ENCODE peak calls at places on chromosomes 6 and 20, in ten cellular contexts. One of them, this sample, is unnamed.

GRCh38 chr6:21886601-21887091 is 293.1 kb downstream of the SOX4 start:
- DNase-seq in NCI-H1105 treated with DMSO at 0.1 percent for 48 hours: no peak
- DNase-seq in NCI-H748 treated with DMSO at 0.1 percent for 48 hours: no peak
- DNase-seq in caudate nucleus: no peak
- DNase-seq in cardiac septum: no peak
- DNase-seq in amniotic epithelial cell: peak; percentile 67
- DNase-seq in nucleus accumbens: no peak
- DNase-seq in activated T-cell treated with anti-CD3 and anti-CD28 coated beads for 1 hour: no peak
- DNase-seq in activated CD8-positive, alpha-beta memory T cell treated with anti-CD3 and anti-CD28 coated beads for 1 hour: no peak
- DNase-seq in suprapubic skin: no peak
- DNase-seq in this sample: no peak

GRCh38 chr6:111871725-111872520 is 1.3 kb downstream of the FYN start:
- DNase-seq in amniotic epithelial cell: no peak
- DNase-seq in NCI-H1105 treated with DMSO at 0.1 percent for 48 hours: peak; percentile 63
- DNase-seq in activated CD8-positive, alpha-beta memory T cell treated with anti-CD3 and anti-CD28 coated beads for 1 hour: no peak
- DNase-seq in nucleus accumbens: peak; percentile 22
- DNase-seq in caudate nucleus: peak; percentile 30
- DNase-seq in NCI-H748 treated with DMSO at 0.1 percent for 48 hours: peak; percentile 79
- DNase-seq in suprapubic skin: no peak
- DNase-seq in activated T-cell treated with anti-CD3 and anti-CD28 coated beads for 1 hour: no peak
- DNase-seq in cardiac septum: peak; percentile 66
- DNase-seq in this sample: peak; percentile 75

GRCh38 chr20:23684261-23684660 is 4.6 kb downstream of the CST4 start:
- DNase-seq in amniotic epithelial cell: no peak
- DNase-seq in activated T-cell treated with anti-CD3 and anti-CD28 coated beads for 1 hour: no peak
- DNase-seq in activated CD8-positive, alpha-beta memory T cell treated with anti-CD3 and anti-CD28 coated beads for 1 hour: no peak
- DNase-seq in nucleus accumbens: no peak
- DNase-seq in NCI-H1105 treated with DMSO at 0.1 percent for 48 hours: no peak
- DNase-seq in cardiac septum: peak; percentile 50
- DNase-seq in suprapubic skin: no peak
- DNase-seq in NCI-H748 treated with DMSO at 0.1 percent for 48 hours: no peak
- DNase-seq in caudate nucleus: no peak
- DNase-seq in this sample: no peak

GRCh38 chr6:136334465-136334846 is 44.8 kb upstream of the BCLAF1 start:
- DNase-seq in suprapubic skin: no peak
- DNase-seq in caudate nucleus: no peak
- DNase-seq in activated T-cell treated with anti-CD3 and anti-CD28 coated beads for 1 hour: no peak
- DNase-seq in NCI-H1105 treated with DMSO at 0.1 percent for 48 hours: no peak
- DNase-seq in activated CD8-positive, alpha-beta memory T cell treated with anti-CD3 and anti-CD28 coated beads for 1 hour: no peak
- DNase-seq in NCI-H748 treated with DMSO at 0.1 percent for 48 hours: no peak
- DNase-seq in amniotic epithelial cell: no peak
- DNase-seq in nucleus accumbens: no peak
- DNase-seq in cardiac septum: no peak
- DNase-seq in this sample: peak; percentile 57

GRCh38 chr6:56536536-56536935 is 106.2 kb downstream of the DST start:
- DNase-seq in amniotic epithelial cell: peak; percentile 59
- DNase-seq in nucleus accumbens: no peak
- DNase-seq in cardiac septum: no peak
- DNase-seq in activated T-cell treated with anti-CD3 and anti-CD28 coated beads for 1 hour: no peak
- DNase-seq in caudate nucleus: no peak
- DNase-seq in activated CD8-positive, alpha-beta memory T cell treated with anti-CD3 and anti-CD28 coated beads for 1 hour: no peak
- DNase-seq in suprapubic skin: no peak
- DNase-seq in NCI-H748 treated with DMSO at 0.1 percent for 48 hours: no peak
- DNase-seq in NCI-H1105 treated with DMSO at 0.1 percent for 48 hours: no peak
- DNase-seq in this sample: no peak

GRCh38 chr6:127641905-127642304 is 64.9 kb downstream of the C6orf58 start:
- DNase-seq in caudate nucleus: peak; percentile 1
- DNase-seq in suprapubic skin: no peak
- DNase-seq in amniotic epithelial cell: peak; percentile 30
- DNase-seq in NCI-H748 treated with DMSO at 0.1 percent for 48 hours: peak; percentile 23
- DNase-seq in nucleus accumbens: no peak
- DNase-seq in activated CD8-positive, alpha-beta memory T cell treated with anti-CD3 and anti-CD28 coated beads for 1 hour: no peak
- DNase-seq in cardiac septum: no peak
- DNase-seq in NCI-H1105 treated with DMSO at 0.1 percent for 48 hours: peak; percentile 21
- DNase-seq in activated T-cell treated with anti-CD3 and anti-CD28 coated beads for 1 hour: no peak
- DNase-seq in this sample: no peak

GRCh38 chr6:47967843-47968242 is 143.2 kb downstream of the PTCHD4 start:
- DNase-seq in suprapubic skin: no peak
- DNase-seq in cardiac septum: no peak
- DNase-seq in nucleus accumbens: no peak
- DNase-seq in NCI-H1105 treated with DMSO at 0.1 percent for 48 hours: no peak
- DNase-seq in caudate nucleus: no peak
- DNase-seq in activated T-cell treated with anti-CD3 and anti-CD28 coated beads for 1 hour: no peak
- DNase-seq in amniotic epithelial cell: no peak
- DNase-seq in activated CD8-positive, alpha-beta memory T cell treated with anti-CD3 and anti-CD28 coated beads for 1 hour: no peak
- DNase-seq in NCI-H748 treated with DMSO at 0.1 percent for 48 hours: no peak
- DNase-seq in this sample: no peak

GRCh38 chr6:132085731-132086130 is 134.6 kb upstream of the CCN2 start:
- DNase-seq in NCI-H1105 treated with DMSO at 0.1 percent for 48 hours: no peak
- DNase-seq in nucleus accumbens: no peak
- DNase-seq in amniotic epithelial cell: no peak
- DNase-seq in activated T-cell treated with anti-CD3 and anti-CD28 coated beads for 1 hour: no peak
- DNase-seq in cardiac septum: peak; percentile 56
- DNase-seq in caudate nucleus: no peak
- DNase-seq in NCI-H748 treated with DMSO at 0.1 percent for 48 hours: no peak
- DNase-seq in activated CD8-positive, alpha-beta memory T cell treated with anti-CD3 and anti-CD28 coated beads for 1 hour: no peak
- DNase-seq in suprapubic skin: no peak
- DNase-seq in this sample: no peak

GRCh38 chr6:80094017-80094416 is 12.5 kb upstream of the BCKDHB start:
- DNase-seq in caudate nucleus: no peak
- DNase-seq in NCI-H748 treated with DMSO at 0.1 percent for 48 hours: no peak
- DNase-seq in suprapubic skin: no peak
- DNase-seq in activated CD8-positive, alpha-beta memory T cell treated with anti-CD3 and anti-CD28 coated beads for 1 hour: no peak
- DNase-seq in NCI-H1105 treated with DMSO at 0.1 percent for 48 hours: peak; percentile 56
- DNase-seq in nucleus accumbens: no peak
- DNase-seq in cardiac septum: no peak
- DNase-seq in activated T-cell treated with anti-CD3 and anti-CD28 coated beads for 1 hour: no peak
- DNase-seq in amniotic epithelial cell: peak; percentile 19
- DNase-seq in this sample: no peak

GRCh38 chr6:109379706-109380105 is 2.6 kb downstream of the CD164 start:
- DNase-seq in cardiac septum: no peak
- DNase-seq in nucleus accumbens: no peak
- DNase-seq in caudate nucleus: no peak
- DNase-seq in NCI-H748 treated with DMSO at 0.1 percent for 48 hours: no peak
- DNase-seq in amniotic epithelial cell: peak; percentile 56
- DNase-seq in activated CD8-positive, alpha-beta memory T cell treated with anti-CD3 and anti-CD28 coated beads for 1 hour: no peak
- DNase-seq in NCI-H1105 treated with DMSO at 0.1 percent for 48 hours: no peak
- DNase-seq in suprapubic skin: no peak
- DNase-seq in activated T-cell treated with anti-CD3 and anti-CD28 coated beads for 1 hour: no peak
- DNase-seq in this sample: no peak

GRCh38 chr20:46789339-46789984 is 80.0 kb downstream of the SLC2A10 start:
- DNase-seq in amniotic epithelial cell: no peak
- DNase-seq in suprapubic skin: no peak
- DNase-seq in cardiac septum: no peak
- DNase-seq in activated CD8-positive, alpha-beta memory T cell treated with anti-CD3 and anti-CD28 coated beads for 1 hour: no peak
- DNase-seq in NCI-H1105 treated with DMSO at 0.1 percent for 48 hours: no peak
- DNase-seq in caudate nucleus: no peak
- DNase-seq in NCI-H748 treated with DMSO at 0.1 percent for 48 hours: no peak
- DNase-seq in activated T-cell treated with anti-CD3 and anti-CD28 coated beads for 1 hour: no peak
- DNase-seq in nucleus accumbens: no peak
- DNase-seq in this sample: no peak

GRCh38 chr6:136987526-136987925 is 57.2 kb downstream of the IL20RA start:
- DNase-seq in cardiac septum: no peak
- DNase-seq in NCI-H748 treated with DMSO at 0.1 percent for 48 hours: peak; percentile 97
- DNase-seq in caudate nucleus: no peak
- DNase-seq in NCI-H1105 treated with DMSO at 0.1 percent for 48 hours: no peak
- DNase-seq in activated CD8-positive, alpha-beta memory T cell treated with anti-CD3 and anti-CD28 coated beads for 1 hour: no peak
- DNase-seq in activated T-cell treated with anti-CD3 and anti-CD28 coated beads for 1 hour: no peak
- DNase-seq in amniotic epithelial cell: no peak
- DNase-seq in nucleus accumbens: no peak
- DNase-seq in suprapubic skin: no peak
- DNase-seq in this sample: no peak

GRCh38 chr20:48951646-48952045 is 30.1 kb downstream of the ARFGEF2 start:
- DNase-seq in NCI-H1105 treated with DMSO at 0.1 percent for 48 hours: no peak
- DNase-seq in suprapubic skin: no peak
- DNase-seq in activated T-cell treated with anti-CD3 and anti-CD28 coated beads for 1 hour: no peak
- DNase-seq in nucleus accumbens: no peak
- DNase-seq in NCI-H748 treated with DMSO at 0.1 percent for 48 hours: no peak
- DNase-seq in caudate nucleus: no peak
- DNase-seq in activated CD8-positive, alpha-beta memory T cell treated with anti-CD3 and anti-CD28 coated beads for 1 hour: no peak
- DNase-seq in amniotic epithelial cell: no peak
- DNase-seq in cardiac septum: no peak
- DNase-seq in this sample: no peak

GRCh38 chr20:50215101-50215500 is 24.5 kb downstream of the CEBPB start:
- DNase-seq in nucleus accumbens: no peak
- DNase-seq in NCI-H1105 treated with DMSO at 0.1 percent for 48 hours: no peak
- DNase-seq in activated T-cell treated with anti-CD3 and anti-CD28 coated beads for 1 hour: no peak
- DNase-seq in activated CD8-positive, alpha-beta memory T cell treated with anti-CD3 and anti-CD28 coated beads for 1 hour: no peak
- DNase-seq in amniotic epithelial cell: peak; percentile 56
- DNase-seq in suprapubic skin: no peak
- DNase-seq in NCI-H748 treated with DMSO at 0.1 percent for 48 hours: no peak
- DNase-seq in cardiac septum: no peak
- DNase-seq in caudate nucleus: no peak
- DNase-seq in this sample: no peak

GRCh38 chr6:26249959-26250805 is 114.8 kb upstream of the BTN3A2 start:
- DNase-seq in cardiac septum: peak; percentile 79
- DNase-seq in activated CD8-positive, alpha-beta memory T cell treated with anti-CD3 and anti-CD28 coated beads for 1 hour: no peak
- DNase-seq in NCI-H748 treated with DMSO at 0.1 percent for 48 hours: peak; percentile 93
- DNase-seq in activated T-cell treated with anti-CD3 and anti-CD28 coated beads for 1 hour: peak; percentile 64
- DNase-seq in nucleus accumbens: no peak
- DNase-seq in caudate nucleus: no peak
- DNase-seq in amniotic epithelial cell: peak; percentile 69
- DNase-seq in suprapubic skin: peak; percentile 85
- DNase-seq in NCI-H1105 treated with DMSO at 0.1 percent for 48 hours: peak; percentile 94
- DNase-seq in this sample: peak; percentile 68

GRCh38 chr6:45710304-45710821 is 305.3 kb downstream of the CLIC5 start:
- DNase-seq in suprapubic skin: no peak
- DNase-seq in NCI-H1105 treated with DMSO at 0.1 percent for 48 hours: no peak
- DNase-seq in activated T-cell treated with anti-CD3 and anti-CD28 coated beads for 1 hour: no peak
- DNase-seq in nucleus accumbens: no peak
- DNase-seq in amniotic epithelial cell: no peak
- DNase-seq in cardiac septum: no peak
- DNase-seq in caudate nucleus: no peak
- DNase-seq in activated CD8-positive, alpha-beta memory T cell treated with anti-CD3 and anti-CD28 coated beads for 1 hour: no peak
- DNase-seq in NCI-H748 treated with DMSO at 0.1 percent for 48 hours: no peak
- DNase-seq in this sample: no peak

GRCh38 chr20:34364013-34364382 is 925 bp downstream of the ITCH start:
- DNase-seq in caudate nucleus: no peak
- DNase-seq in cardiac septum: no peak
- DNase-seq in NCI-H748 treated with DMSO at 0.1 percent for 48 hours: no peak
- DNase-seq in suprapubic skin: no peak
- DNase-seq in amniotic epithelial cell: peak; percentile 58
- DNase-seq in activated T-cell treated with anti-CD3 and anti-CD28 coated beads for 1 hour: no peak
- DNase-seq in nucleus accumbens: no peak
- DNase-seq in NCI-H1105 treated with DMSO at 0.1 percent for 48 hours: no peak
- DNase-seq in activated CD8-positive, alpha-beta memory T cell treated with anti-CD3 and anti-CD28 coated beads for 1 hour: no peak
- DNase-seq in this sample: no peak

GRCh38 chr20:13149371-13149770 is 71.7 kb upstream of the ISM1 start:
- DNase-seq in nucleus accumbens: no peak
- DNase-seq in NCI-H1105 treated with DMSO at 0.1 percent for 48 hours: no peak
- DNase-seq in activated CD8-positive, alpha-beta memory T cell treated with anti-CD3 and anti-CD28 coated beads for 1 hour: no peak
- DNase-seq in NCI-H748 treated with DMSO at 0.1 percent for 48 hours: no peak
- DNase-seq in cardiac septum: no peak
- DNase-seq in amniotic epithelial cell: peak; percentile 1
- DNase-seq in caudate nucleus: no peak
- DNase-seq in suprapubic skin: no peak
- DNase-seq in activated T-cell treated with anti-CD3 and anti-CD28 coated beads for 1 hour: no peak
- DNase-seq in this sample: no peak

GRCh38 chr20:32474009-32474716 is 111.0 kb downstream of the NOL4L start:
- DNase-seq in NCI-H1105 treated with DMSO at 0.1 percent for 48 hours: no peak
- DNase-seq in suprapubic skin: no peak
- DNase-seq in NCI-H748 treated with DMSO at 0.1 percent for 48 hours: no peak
- DNase-seq in activated CD8-positive, alpha-beta memory T cell treated with anti-CD3 and anti-CD28 coated beads for 1 hour: no peak
- DNase-seq in nucleus accumbens: no peak
- DNase-seq in activated T-cell treated with anti-CD3 and anti-CD28 coated beads for 1 hour: no peak
- DNase-seq in amniotic epithelial cell: no peak
- DNase-seq in cardiac septum: no peak
- DNase-seq in caudate nucleus: no peak
- DNase-seq in this sample: no peak

GRCh38 chr6:135162678-135163439 is 18.2 kb upstream of the MYB start:
- DNase-seq in NCI-H1105 treated with DMSO at 0.1 percent for 48 hours: peak; percentile 70
- DNase-seq in cardiac septum: no peak
- DNase-seq in suprapubic skin: no peak
- DNase-seq in activated CD8-positive, alpha-beta memory T cell treated with anti-CD3 and anti-CD28 coated beads for 1 hour: no peak
- DNase-seq in caudate nucleus: no peak
- DNase-seq in activated T-cell treated with anti-CD3 and anti-CD28 coated beads for 1 hour: peak; percentile 18
- DNase-seq in nucleus accumbens: no peak
- DNase-seq in amniotic epithelial cell: peak; percentile 33
- DNase-seq in NCI-H748 treated with DMSO at 0.1 percent for 48 hours: no peak
- DNase-seq in this sample: peak; percentile 58

GRCh38 chr6:10633216-10633615 is 61.2 kb downstream of the C6orf52 start:
- DNase-seq in NCI-H748 treated with DMSO at 0.1 percent for 48 hours: no peak
- DNase-seq in activated T-cell treated with anti-CD3 and anti-CD28 coated beads for 1 hour: no peak
- DNase-seq in suprapubic skin: no peak
- DNase-seq in caudate nucleus: no peak
- DNase-seq in activated CD8-positive, alpha-beta memory T cell treated with anti-CD3 and anti-CD28 coated beads for 1 hour: no peak
- DNase-seq in amniotic epithelial cell: peak; percentile 41
- DNase-seq in cardiac septum: no peak
- DNase-seq in NCI-H1105 treated with DMSO at 0.1 percent for 48 hours: no peak
- DNase-seq in nucleus accumbens: no peak
- DNase-seq in this sample: no peak

GRCh38 chr6:107083921-107084320 is 31.4 kb downstream of the BEND3 start:
- DNase-seq in cardiac septum: no peak
- DNase-seq in NCI-H1105 treated with DMSO at 0.1 percent for 48 hours: no peak
- DNase-seq in caudate nucleus: no peak
- DNase-seq in amniotic epithelial cell: no peak
- DNase-seq in NCI-H748 treated with DMSO at 0.1 percent for 48 hours: no peak
- DNase-seq in suprapubic skin: no peak
- DNase-seq in activated CD8-positive, alpha-beta memory T cell treated with anti-CD3 and anti-CD28 coated beads for 1 hour: no peak
- DNase-seq in nucleus accumbens: no peak
- DNase-seq in activated T-cell treated with anti-CD3 and anti-CD28 coated beads for 1 hour: no peak
- DNase-seq in this sample: no peak

GRCh38 chr6:137514418-137514817 is 20.2 kb upstream of the OLIG3 start:
- DNase-seq in activated CD8-positive, alpha-beta memory T cell treated with anti-CD3 and anti-CD28 coated beads for 1 hour: no peak
- DNase-seq in NCI-H748 treated with DMSO at 0.1 percent for 48 hours: no peak
- DNase-seq in cardiac septum: no peak
- DNase-seq in amniotic epithelial cell: no peak
- DNase-seq in activated T-cell treated with anti-CD3 and anti-CD28 coated beads for 1 hour: no peak
- DNase-seq in nucleus accumbens: no peak
- DNase-seq in NCI-H1105 treated with DMSO at 0.1 percent for 48 hours: no peak
- DNase-seq in suprapubic skin: no peak
- DNase-seq in caudate nucleus: no peak
- DNase-seq in this sample: no peak

GRCh38 chr6:1406306-1407058 is 17.1 kb downstream of the FOXF2 start:
- DNase-seq in activated T-cell treated with anti-CD3 and anti-CD28 coated beads for 1 hour: no peak
- DNase-seq in cardiac septum: peak; percentile 39
- DNase-seq in caudate nucleus: no peak
- DNase-seq in amniotic epithelial cell: peak; percentile 12
- DNase-seq in NCI-H1105 treated with DMSO at 0.1 percent for 48 hours: no peak
- DNase-seq in NCI-H748 treated with DMSO at 0.1 percent for 48 hours: no peak
- DNase-seq in nucleus accumbens: no peak
- DNase-seq in suprapubic skin: peak; percentile 66
- DNase-seq in activated CD8-positive, alpha-beta memory T cell treated with anti-CD3 and anti-CD28 coated beads for 1 hour: no peak
- DNase-seq in this sample: no peak

GRCh38 chr20:8018928-8019177 is 708 bp downstream of the TMX4 start:
- DNase-seq in nucleus accumbens: no peak
- DNase-seq in caudate nucleus: no peak
- DNase-seq in activated T-cell treated with anti-CD3 and anti-CD28 coated beads for 1 hour: no peak
- DNase-seq in NCI-H748 treated with DMSO at 0.1 percent for 48 hours: peak; percentile 93
- DNase-seq in NCI-H1105 treated with DMSO at 0.1 percent for 48 hours: peak; percentile 78
- DNase-seq in cardiac septum: no peak
- DNase-seq in suprapubic skin: no peak
- DNase-seq in activated CD8-positive, alpha-beta memory T cell treated with anti-CD3 and anti-CD28 coated beads for 1 hour: no peak
- DNase-seq in amniotic epithelial cell: no peak
- DNase-seq in this sample: no peak

GRCh38 chr6:24864345-24864744 is 65.6 kb upstream of the ARMH2 start:
- DNase-seq in nucleus accumbens: no peak
- DNase-seq in activated T-cell treated with anti-CD3 and anti-CD28 coated beads for 1 hour: no peak
- DNase-seq in suprapubic skin: no peak
- DNase-seq in caudate nucleus: no peak
- DNase-seq in activated CD8-positive, alpha-beta memory T cell treated with anti-CD3 and anti-CD28 coated beads for 1 hour: no peak
- DNase-seq in cardiac septum: no peak
- DNase-seq in NCI-H1105 treated with DMSO at 0.1 percent for 48 hours: no peak
- DNase-seq in amniotic epithelial cell: no peak
- DNase-seq in NCI-H748 treated with DMSO at 0.1 percent for 48 hours: no peak
- DNase-seq in this sample: no peak

GRCh38 chr6:75830959-75831885 is 82.2 kb downstream of the MYO6 start:
- DNase-seq in caudate nucleus: no peak
- DNase-seq in cardiac septum: no peak
- DNase-seq in NCI-H1105 treated with DMSO at 0.1 percent for 48 hours: no peak
- DNase-seq in amniotic epithelial cell: peak; percentile 63
- DNase-seq in activated CD8-positive, alpha-beta memory T cell treated with anti-CD3 and anti-CD28 coated beads for 1 hour: no peak
- DNase-seq in NCI-H748 treated with DMSO at 0.1 percent for 48 hours: no peak
- DNase-seq in suprapubic skin: no peak
- DNase-seq in nucleus accumbens: no peak
- DNase-seq in activated T-cell treated with anti-CD3 and anti-CD28 coated beads for 1 hour: no peak
- DNase-seq in this sample: no peak

GRCh38 chr6:27138837-27139752 is 108.4 kb upstream of the PRSS16 start:
- DNase-seq in suprapubic skin: no peak
- DNase-seq in cardiac septum: no peak
- DNase-seq in activated CD8-positive, alpha-beta memory T cell treated with anti-CD3 and anti-CD28 coated beads for 1 hour: no peak
- DNase-seq in nucleus accumbens: no peak
- DNase-seq in amniotic epithelial cell: peak; percentile 40
- DNase-seq in activated T-cell treated with anti-CD3 and anti-CD28 coated beads for 1 hour: peak; percentile 30
- DNase-seq in NCI-H748 treated with DMSO at 0.1 percent for 48 hours: no peak
- DNase-seq in caudate nucleus: no peak
- DNase-seq in NCI-H1105 treated with DMSO at 0.1 percent for 48 hours: peak; percentile 81
- DNase-seq in this sample: peak; percentile 76